ENCODE peak calls at places on chromosomes 4 and X, in eight cellular contexts. L is K562, K is GM20000, E is stomach, D is fibroblast of lung, N is GM12865, F is AG10803, T is astrocyte of the cerebellum. O is an unnamed sample.

GRCh38 chr4:88792268-88792781 is 94.7 kb upstream of the NAP1L5 start:
- DNase-seq in L (no peak), K (no peak), E (no peak), D (peak; percentile 85), N (peak; percentile 32), F (peak; percentile 84), T (no peak), O (no peak)

GRCh38 chr4:167290684-167291083 is 56.4 kb upstream of the SPOCK3 start:
- DNase-seq in L (no peak), K (no peak), E (no peak), D (peak; percentile 23), N (peak; percentile 14), F (no peak), T (peak; percentile 13), O (no peak)

GRCh38 chr4:36152712-36153111 is 91.6 kb downstream of the ARAP2 start:
- DNase-seq in L (no peak), K (no peak), E (no peak), D (no peak), N (no peak), F (no peak), T (no peak), O (no peak)

GRCh38 chr4:111556861-111557260 is 588.4 kb upstream of the FAM241A start:
- DNase-seq in L (no peak), K (no peak), E (no peak), D (no peak), N (no peak), F (peak; percentile 25), T (no peak), O (no peak)

GRCh38 chr4:188976644-188977115 is 837.4 kb downstream of the TRIML1 start:
- DNase-seq in L (no peak), K (no peak), E (no peak), D (peak; percentile 76), N (no peak), F (peak; percentile 59), T (peak; percentile 57), O (no peak)

GRCh38 chr4:93842512-93843252 is 14.1 kb downstream of the ATOH1 start:
- DNase-seq in L (no peak), K (no peak), E (no peak), D (no peak), N (no peak), F (no peak), T (no peak), O (no peak)

GRCh38 chr4:165609653-165610052 is 230.8 kb downstream of the CPE start:
- DNase-seq in L (no peak), K (no peak), E (no peak), D (no peak), N (no peak), F (no peak), T (no peak), O (no peak)

GRCh38 chrX:38061335-38061734 is 55.0 kb downstream of the SYTL5 start:
- DNase-seq in L (no peak), K (no peak), E (no peak), D (peak; percentile 69), N (no peak), F (peak; percentile 10), T (peak; percentile 35), O (no peak)

GRCh38 chr4:138164218-138164617 is 77.9 kb downstream of the SLC7A11 start:
- DNase-seq in L (no peak), K (no peak), E (no peak), D (no peak), N (no peak), F (no peak), T (no peak), O (no peak)

GRCh38 chr4:16443504-16444088 is 217.3 kb upstream of the TAPT1 start:
- DNase-seq in L (peak; percentile 40), K (peak; percentile 47), E (no peak), D (peak; percentile 45), N (peak; percentile 47), F (peak; percentile 48), T (peak; percentile 16), O (peak; percentile 37)
- TF ChIP-seq CTCF in L (peak; percentile 65), K (peak; percentile 52), E (peak; percentile 17), D (peak; percentile 72), N (peak; percentile 60), F (peak; percentile 75), T (peak; percentile 63), O (peak; percentile 55)

GRCh38 chr4:162959056-162959455 is 207.6 kb downstream of the NAF1 start:
- DNase-seq in L (no peak), K (peak; percentile 8), E (peak; percentile 34), D (no peak), N (peak; percentile 26), F (no peak), T (no peak), O (no peak)
- TF ChIP-seq CTCF in L (no peak), K (peak; percentile 2), E (peak; percentile 11), D (no peak), N (peak; percentile 21), F (no peak), T (no peak), O (peak; percentile 10)

DNA sequence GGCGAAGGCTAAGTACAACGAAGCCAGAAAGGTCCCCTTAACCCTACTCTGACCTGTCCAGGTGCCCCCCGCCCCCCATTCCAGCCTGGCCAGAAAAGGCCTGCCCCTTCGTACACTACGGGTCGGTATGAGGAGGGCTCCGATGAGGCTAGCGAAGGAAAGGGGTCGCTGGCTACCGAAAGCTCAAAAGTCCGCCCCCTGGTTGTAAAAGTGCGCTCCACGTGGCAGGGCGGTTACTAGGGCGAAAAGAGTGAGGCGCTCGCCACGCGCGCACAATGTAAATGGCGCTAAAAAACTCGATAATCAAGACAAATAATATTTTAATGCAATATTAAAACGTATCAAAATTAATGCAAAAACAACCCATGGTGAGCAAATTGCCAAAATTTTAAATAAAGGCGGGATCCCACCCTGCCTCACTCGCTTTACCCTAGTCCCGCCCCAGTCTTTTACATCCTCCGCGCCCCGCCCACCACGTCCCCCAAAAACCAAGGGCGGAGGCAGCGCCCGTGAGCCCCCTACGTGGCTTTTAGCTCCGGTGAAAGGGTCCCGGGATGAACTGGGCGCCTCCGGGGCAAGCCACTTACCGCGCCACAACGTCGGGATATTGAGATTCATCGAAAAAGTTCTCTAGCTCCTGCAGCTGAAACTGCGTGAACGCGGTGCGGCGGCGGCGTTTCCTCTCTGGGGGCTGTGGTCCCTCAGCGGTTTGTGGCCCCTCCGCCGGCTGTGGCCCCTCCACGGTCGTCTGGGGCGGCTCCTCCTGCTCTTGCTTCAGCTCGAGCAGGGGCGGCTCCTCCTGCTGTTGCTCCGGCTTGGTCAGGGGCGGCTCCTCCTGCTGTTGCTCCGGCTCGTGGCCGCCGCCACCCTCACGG is 929 bp downstream of the ESX1 start:
- DNase-seq in L (no peak), K (no peak), E (no peak), D (no peak), N (no peak), F (no peak), T (no peak), O (peak; percentile 18)
- TF ChIP-seq CTCF in L (no peak), K (no peak), E (no peak), D (peak; percentile 19), N (no peak), F (no peak), T (no peak), O (no peak)

DNA sequence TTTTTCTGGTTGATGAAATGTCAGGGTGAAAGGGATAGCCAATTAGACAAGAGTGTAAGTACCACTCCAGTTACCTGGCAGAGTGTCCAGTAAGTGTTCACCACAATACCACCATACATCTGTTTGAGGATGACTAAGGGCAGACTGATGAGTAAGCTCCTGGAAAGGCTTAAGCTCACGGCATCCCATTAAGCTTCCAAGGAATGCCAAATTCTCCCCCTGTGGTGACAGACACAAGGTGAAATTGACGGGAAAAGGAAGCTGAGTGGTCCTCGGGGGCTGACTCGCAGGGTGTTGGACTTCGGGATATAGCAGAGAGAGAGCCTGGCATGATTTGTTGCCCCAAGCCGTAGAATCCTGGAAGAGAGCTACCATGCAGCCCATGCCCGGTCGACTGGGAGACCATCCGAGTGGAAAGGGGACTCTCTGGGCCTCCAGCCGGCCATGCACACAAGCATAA is 7.6 kb upstream of the BST1 start:
- DNase-seq in L (no peak), K (no peak), E (no peak), D (peak; percentile 100), N (no peak), F (peak; percentile 99), T (peak; percentile 100), O (no peak)
- TF ChIP-seq CTCF in L (no peak), K (no peak), E (no peak), D (no peak), N (no peak), F (peak; percentile 22), T (no peak), O (no peak)

GRCh38 chrX:150643271-150643670 is 49.9 kb upstream of the MTMR1 start:
- DNase-seq in L (no peak), K (no peak), E (no peak), D (no peak), N (no peak), F (peak; percentile 2), T (no peak), O (no peak)
- TF ChIP-seq CTCF in L (no peak), K (no peak), E (no peak), D (peak; percentile 11), N (no peak), F (peak; percentile 23), T (no peak), O (no peak)

DNA sequence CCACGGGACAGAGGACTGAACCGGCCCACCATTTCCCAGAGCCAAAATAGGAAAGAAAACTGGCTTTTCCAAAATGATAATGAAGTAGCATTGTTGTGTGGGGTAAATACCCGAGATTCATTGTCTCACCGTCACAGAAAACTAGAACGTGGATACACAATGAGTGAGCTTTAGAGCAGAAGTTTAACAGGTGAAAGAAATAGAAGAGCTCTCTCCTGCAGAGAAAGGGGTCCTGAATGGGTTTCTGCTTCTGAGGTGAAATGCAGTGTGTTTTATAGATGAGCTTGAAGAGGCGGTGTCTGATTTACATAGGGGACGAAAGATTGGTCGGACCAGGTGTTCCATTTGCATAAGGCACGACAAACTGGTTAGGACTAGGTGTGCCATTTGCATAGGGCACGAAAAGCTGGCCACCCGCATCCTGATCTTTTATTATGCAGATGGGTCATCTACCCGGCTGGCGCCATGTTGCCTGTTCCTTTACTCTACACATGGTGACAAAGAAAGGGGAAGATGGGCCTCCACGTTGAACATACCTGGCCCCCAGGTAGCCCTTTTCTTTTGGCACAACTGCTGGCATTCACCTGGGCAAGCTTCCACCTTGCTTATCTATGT is 118.1 kb downstream of the ATXN3L start:
- DNase-seq in L (no peak), K (no peak), E (peak; percentile 27), D (no peak), N (no peak), F (no peak), T (no peak), O (no peak)
- TF ChIP-seq CTCF in L (no peak), K (no peak), E (no peak), D (no peak), N (no peak), F (no peak), T (no peak), O (no peak)

GRCh38 chrX:72305286-72306084 is at the start of gene CITED1:
- DNase-seq in L (no peak), K (peak; percentile 34), E (no peak), D (peak; percentile 2), N (no peak), F (no peak), T (no peak), O (peak; percentile 40)
- TF ChIP-seq CTCF in L (no peak), K (no peak), E (no peak), D (no peak), N (no peak), F (no peak), T (no peak), O (no peak)

O was measured in GM13976.